ENCODE peak calls at places on chromosomes 13 and 19, in eight cellular contexts. One of them, this sample, is unnamed.

GRCh38 chr19:58401825-58402433 is 6.5 kb downstream of the RNF225 start:
- DNase-seq in stimulated activated naive CD8-positive, alpha-beta T cell treated with anti-CD3 and anti-CD28 coated beads, Interleukin-15, amount 100 ng/mL, for 72 hours: no peak
- DNase-seq in adrenal gland: no peak
- DNase-seq in epithelial cell of esophagus: no peak
- DNase-seq in lower leg skin: no peak
- DNase-seq in heart right ventricle: no peak
- DNase-seq in T-helper 9 cell: no peak
- DNase-seq in transverse colon: no peak
- DNase-seq in this sample: no peak

GRCh38 chr13:100673376-100673830 is 1.2 kb downstream of the TMTC4 start:
- DNase-seq in lower leg skin: no peak
- DNase-seq in stimulated activated naive CD8-positive, alpha-beta T cell treated with anti-CD3 and anti-CD28 coated beads, Interleukin-15, amount 100 ng/mL, for 72 hours: peak; percentile 5
- DNase-seq in transverse colon: no peak
- DNase-seq in adrenal gland: no peak
- DNase-seq in heart right ventricle: no peak
- DNase-seq in epithelial cell of esophagus: no peak
- DNase-seq in T-helper 9 cell: no peak
- DNase-seq in this sample: no peak

GRCh38 chr13:77732287-77732686 is 34.8 kb downstream of the SLAIN1 start:
- DNase-seq in lower leg skin: no peak
- DNase-seq in heart right ventricle: no peak
- DNase-seq in T-helper 9 cell: no peak
- DNase-seq in transverse colon: no peak
- DNase-seq in stimulated activated naive CD8-positive, alpha-beta T cell treated with anti-CD3 and anti-CD28 coated beads, Interleukin-15, amount 100 ng/mL, for 72 hours: no peak
- DNase-seq in epithelial cell of esophagus: no peak
- DNase-seq in adrenal gland: no peak
- DNase-seq in this sample: no peak

GRCh38 chr13:72163671-72164070 is 296.7 kb upstream of the DACH1 start:
- DNase-seq in adrenal gland: peak; percentile 2
- DNase-seq in T-helper 9 cell: no peak
- DNase-seq in stimulated activated naive CD8-positive, alpha-beta T cell treated with anti-CD3 and anti-CD28 coated beads, Interleukin-15, amount 100 ng/mL, for 72 hours: no peak
- DNase-seq in lower leg skin: no peak
- DNase-seq in heart right ventricle: no peak
- DNase-seq in epithelial cell of esophagus: peak; percentile 67
- DNase-seq in transverse colon: no peak
- DNase-seq in this sample: no peak

GRCh38 chr13:26872444-26873173 is 112.0 kb upstream of the GPR12 start:
- DNase-seq in lower leg skin: peak; percentile 87
- DNase-seq in adrenal gland: peak; percentile 71
- DNase-seq in T-helper 9 cell: peak; percentile 35
- DNase-seq in heart right ventricle: peak; percentile 40
- DNase-seq in transverse colon: peak; percentile 33
- DNase-seq in stimulated activated naive CD8-positive, alpha-beta T cell treated with anti-CD3 and anti-CD28 coated beads, Interleukin-15, amount 100 ng/mL, for 72 hours: peak; percentile 52
- DNase-seq in epithelial cell of esophagus: peak; percentile 45
- DNase-seq in this sample: peak; percentile 16

GRCh38 chr13:113937497-113938140 is 36.3 kb downstream of the C13orf46 start:
- DNase-seq in T-helper 9 cell: no peak
- DNase-seq in transverse colon: no peak
- DNase-seq in adrenal gland: no peak
- DNase-seq in stimulated activated naive CD8-positive, alpha-beta T cell treated with anti-CD3 and anti-CD28 coated beads, Interleukin-15, amount 100 ng/mL, for 72 hours: no peak
- DNase-seq in lower leg skin: no peak
- DNase-seq in epithelial cell of esophagus: no peak
- DNase-seq in heart right ventricle: no peak
- DNase-seq in this sample: no peak

GRCh38 chr19:5953034-5953589 is 24.8 kb downstream of the RANBP3 start:
- DNase-seq in transverse colon: no peak
- DNase-seq in lower leg skin: no peak
- DNase-seq in stimulated activated naive CD8-positive, alpha-beta T cell treated with anti-CD3 and anti-CD28 coated beads, Interleukin-15, amount 100 ng/mL, for 72 hours: no peak
- DNase-seq in adrenal gland: no peak
- DNase-seq in heart right ventricle: no peak
- DNase-seq in epithelial cell of esophagus: no peak
- DNase-seq in T-helper 9 cell: no peak
- DNase-seq in this sample: no peak

GRCh38 chr13:36758345-36758744 is 60.7 kb upstream of the RFXAP start:
- DNase-seq in heart right ventricle: no peak
- DNase-seq in adrenal gland: no peak
- DNase-seq in transverse colon: no peak
- DNase-seq in epithelial cell of esophagus: no peak
- DNase-seq in T-helper 9 cell: no peak
- DNase-seq in lower leg skin: no peak
- DNase-seq in stimulated activated naive CD8-positive, alpha-beta T cell treated with anti-CD3 and anti-CD28 coated beads, Interleukin-15, amount 100 ng/mL, for 72 hours: no peak
- DNase-seq in this sample: no peak